ENCODE peak calls at places on chromosomes 12 and 14, in four cellular contexts. H, Q, S and Z are unnamed samples.

GRCh38 chr14:41605550-41606248 is 977 bp upstream of the LRFN5 start:
- DNase-seq in Q (no peak), H (no peak), S (no peak), Z (peak)

GRCh38 chr12:546265-546919 is 86.7 kb downstream of the B4GALNT3 start:
- DNase-seq in H (no peak), S (no peak), Q (peak), Z (no peak)

GRCh38 chr12:52004042-52004648 is 2.6 kb upstream of the TAMALIN start:
- DNase-seq in S (no peak), Q (peak), H (peak), Z (peak)

GRCh38 chr12:48131517-48131916 is 12.4 kb downstream of the PFKM start:
- DNase-seq in H (no peak), S (no peak), Q (no peak), Z (no peak)

GRCh38 chr12:79885956-79886490 is 48.9 kb downstream of the PPP1R12A start:
- DNase-seq in S (no peak), H (no peak), Q (no peak), Z (no peak)

GRCh38 chr12:121786441-121786825 is 7.1 kb downstream of the RHOF start:
- DNase-seq in S (no peak), Q (no peak), H (peak), Z (no peak)

GRCh38 chr12:98295681-98296080 is 219.7 kb upstream of the TMPO start:
- DNase-seq in S (no peak), Q (no peak), H (no peak), Z (no peak)

GRCh38 chr12:102120886-102121285 is 903 bp downstream of the PARPBP start:
- DNase-seq in S (no peak), Q (peak), H (peak), Z (no peak)

GRCh38 chr12:92439397-92439779 is 263.4 kb upstream of the PLEKHG7 start:
- DNase-seq in S (no peak), Q (no peak), H (no peak), Z (no peak)

GRCh38 chr14:52268191-52269061 is 928 bp downstream of the PTGDR start:
- DNase-seq in S (no peak), H (no peak), Q (no peak), Z (peak)

GRCh38 chr12:5796171-5797091 is 148.6 kb downstream of the ANO2 start:
- DNase-seq in Q (peak), H (peak), S (no peak), Z (peak)

GRCh38 chr12:94649349-94650142 is 811 bp downstream of the TMCC3 start:
- DNase-seq in H (no peak), S (no peak), Q (no peak), Z (peak)
- TF ChIP-seq CTCF in H (peak), S (peak), Q (no peak), Z (no peak)

GRCh38 chr12:106903241-106903950 is 52.3 kb upstream of the TMEM263 start:
- DNase-seq in S (no peak), Q (peak), H (peak), Z (peak)
- TF ChIP-seq NR2C2 in S (no peak), Q (no peak), H (no peak), Z (no peak)

GRCh38 chr12:120540445-120540844 is 6.3 kb downstream of the RNF10 start:
- DNase-seq in Q (peak), H (no peak), S (no peak), Z (no peak)

GRCh38 chr12:120542166-120542565 is 8.0 kb downstream of the RNF10 start:
- DNase-seq in S (no peak), Q (no peak), H (no peak), Z (no peak)

GRCh38 chr12:120544691-120545090 is 10.5 kb downstream of the RNF10 start:
- DNase-seq in Q (no peak), H (no peak), S (no peak), Z (no peak)

DNA sequence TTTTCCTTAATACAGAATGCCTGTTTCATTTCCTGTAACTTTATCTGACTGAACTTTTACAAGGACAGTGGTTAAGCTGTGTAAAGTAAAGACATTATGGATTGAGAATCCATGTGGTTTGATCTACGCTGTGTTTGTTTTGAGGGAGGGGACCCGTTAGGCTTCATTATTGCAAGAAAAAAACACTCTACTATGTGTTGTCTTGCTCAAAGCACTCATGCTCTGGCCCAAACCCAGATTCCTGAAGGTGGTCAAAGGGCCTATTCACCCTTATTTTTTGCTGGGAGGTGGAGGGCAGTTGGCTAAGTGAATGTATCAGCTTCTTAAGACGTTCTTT is 11.9 kb downstream of the RNF10 start:
- DNase-seq in H (no peak), S (no peak), Q (no peak), Z (no peak)
- TF ChIP-seq CTCF in H (no peak), S (no peak), Q (no peak), Z (no peak)

GRCh38 chr12:124392991-124393790 is 98.3 kb downstream of the RFLNA start:
- DNase-seq in S (no peak), Q (no peak), H (no peak), Z (no peak)
- TF ChIP-seq NR2C2 in S (no peak), Q (no peak), H (no peak), Z (no peak)

GRCh38 chr12:94185801-94186200 is 37.4 kb downstream of the PLXNC1 start:
- DNase-seq in Q (no peak), S (no peak), H (no peak), Z (no peak)
- TF ChIP-seq CTCF in Q (no peak), S (no peak), H (no peak), Z (no peak)

DNA sequence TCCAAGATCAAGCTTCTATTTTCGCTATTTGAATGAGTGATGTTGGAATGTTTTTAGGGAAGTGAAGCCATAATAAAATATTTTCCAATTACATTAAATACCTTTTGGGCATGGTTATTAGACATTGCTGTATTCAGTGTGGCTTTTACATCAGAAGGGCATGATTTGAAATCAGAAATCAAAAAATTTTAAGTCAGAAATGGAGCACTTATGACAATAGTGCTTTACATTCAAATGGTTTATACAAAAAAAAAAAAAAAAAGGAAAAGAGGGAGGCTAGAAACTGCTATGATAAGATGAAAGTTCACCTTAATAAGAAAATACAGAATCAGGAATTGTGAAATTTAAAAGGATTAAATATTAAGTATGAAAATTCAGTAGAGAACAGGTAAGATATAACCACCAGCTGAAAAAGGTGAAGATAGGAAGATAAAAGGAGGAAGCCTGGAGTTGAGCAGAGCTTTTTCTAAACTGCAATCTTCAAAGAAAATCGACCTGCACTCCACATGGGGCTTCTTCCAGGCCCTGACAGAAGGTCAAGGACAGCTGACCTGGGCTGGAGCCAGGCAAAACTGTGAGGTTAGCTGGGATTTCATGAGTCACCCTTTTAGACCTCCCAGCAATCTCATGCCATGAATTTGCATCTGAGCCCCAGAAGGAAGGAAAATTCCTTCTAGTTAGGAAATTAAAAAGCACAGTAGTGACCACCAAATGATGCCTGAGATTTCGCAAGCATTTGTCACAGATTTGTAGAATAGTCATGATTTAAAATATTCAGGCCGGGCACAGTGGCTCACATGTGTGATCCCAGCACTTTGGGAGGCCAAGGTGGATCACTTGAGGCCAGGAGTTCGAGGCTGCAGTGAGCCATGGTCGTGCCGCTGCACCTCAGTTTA is 23.4 kb upstream of the BMP4 start:
- DNase-seq in S (no peak), Q (no peak), H (peak), Z (peak)
- TF ChIP-seq NR2C2 in S (no peak), Q (no peak), H (peak), Z (no peak)

DNA sequence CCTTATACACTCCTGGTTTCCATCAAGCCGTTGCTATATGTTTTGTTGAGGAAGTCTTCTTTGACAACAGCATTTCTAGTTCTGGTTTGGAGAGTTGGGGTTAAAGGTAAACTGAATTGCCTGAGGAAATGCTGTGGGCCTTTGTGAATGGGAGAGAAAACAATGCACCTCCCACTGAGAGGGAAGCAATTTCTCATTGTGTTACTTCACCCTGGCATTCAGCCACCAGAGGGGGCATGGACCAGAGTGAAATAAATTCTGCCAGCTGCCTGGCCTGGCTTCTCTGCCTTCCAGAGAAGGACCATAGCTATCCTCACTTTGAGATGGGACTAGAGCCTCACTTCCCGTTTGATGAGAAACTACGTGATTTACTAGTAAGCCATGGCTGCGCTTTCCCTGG is 475.3 kb downstream of the EGLN3 start:
- DNase-seq in Q (no peak), S (no peak), H (peak), Z (peak)
- TF ChIP-seq CTCF in Q (peak), S (peak), H (peak), Z (peak)

DNA sequence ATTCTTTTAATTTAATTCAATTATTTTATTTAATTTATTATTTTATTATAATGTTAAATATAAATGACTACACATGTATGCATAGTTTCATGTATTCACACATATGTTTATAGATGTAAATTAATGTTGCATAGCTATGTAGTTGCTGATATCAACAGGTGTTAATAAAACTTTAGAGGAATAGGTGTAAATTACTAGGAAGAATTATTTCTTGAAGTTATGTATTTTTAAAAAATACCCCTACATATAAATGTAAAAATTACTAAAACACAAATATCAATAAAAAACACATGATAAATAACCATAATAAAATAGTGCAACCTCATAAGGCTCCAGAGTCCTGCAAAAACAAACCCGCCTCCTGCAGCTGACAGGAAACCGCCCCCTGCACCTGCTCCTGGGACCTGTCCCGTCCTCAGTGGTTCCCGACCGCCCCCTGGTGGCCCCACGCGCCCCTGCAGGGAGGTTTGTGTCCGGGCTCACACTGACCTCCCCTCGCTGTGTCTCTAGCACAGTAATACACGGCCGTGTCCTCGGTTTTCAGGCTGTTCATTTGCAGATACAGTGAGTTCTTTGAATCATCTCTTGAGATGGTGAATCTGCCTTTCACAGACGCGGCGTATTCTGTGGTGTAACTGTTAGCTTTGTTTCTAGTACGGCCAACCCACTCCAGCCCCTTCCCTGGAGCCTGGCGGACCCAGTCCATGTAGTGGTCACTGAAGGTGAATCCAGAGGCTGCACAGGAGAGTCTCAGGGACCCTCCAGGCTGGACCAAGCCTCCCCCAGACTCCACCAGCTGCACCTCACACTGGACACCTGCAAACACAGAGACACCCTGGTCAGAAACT is 1264.0 kb downstream of the TMEM121 start:
- DNase-seq in Q (peak), S (no peak), H (peak), Z (peak)
- TF ChIP-seq NR2C2 in Q (no peak), S (no peak), H (no peak), Z (no peak)

DNA sequence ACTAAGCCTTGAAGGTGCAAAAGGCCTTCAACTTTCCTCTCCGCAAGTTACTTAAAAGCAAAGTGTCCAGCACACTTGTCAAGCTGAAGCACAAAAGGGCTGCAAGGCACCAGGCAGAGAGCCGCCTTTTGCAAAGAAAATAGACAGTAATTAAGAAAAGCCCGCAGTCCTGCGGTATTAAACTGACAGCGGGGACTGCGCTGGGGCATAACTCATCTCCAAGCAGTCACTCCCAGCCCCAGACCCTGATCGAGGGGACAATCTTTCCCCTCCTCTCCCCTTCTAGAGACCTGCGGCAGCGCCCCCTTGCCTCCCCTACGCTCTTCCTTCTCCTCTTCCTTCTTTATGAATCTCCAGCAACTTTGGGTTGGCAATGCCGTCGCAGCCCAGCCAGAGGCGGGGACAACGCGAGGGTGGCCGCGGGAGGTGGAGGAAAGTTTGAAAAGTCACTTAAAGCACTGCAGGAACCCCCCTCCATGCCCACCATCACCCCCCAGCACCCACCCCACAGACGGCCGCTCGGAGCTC is 200.9 kb upstream of the CAND1 start:
- DNase-seq in Q (no peak), S (no peak), H (no peak), Z (peak)
- TF ChIP-seq CTCF in Q (no peak), S (no peak), H (no peak), Z (no peak)